ENCODE peak calls at places on chromosomes 13 and 19, in six cellular contexts. One of them, this sample, is unnamed.

GRCh38 chr19:57667220-57667619 is 1.5 kb upstream of the ZSCAN4 start:
- DNase-seq in GM04503: no peak
- DNase-seq in germinal center: no peak
- DNase-seq in WTC11: no peak
- DNase-seq in nephron progenitor cell: no peak
- DNase-seq in breast epithelium: no peak
- DNase-seq in this sample: no peak

GRCh38 chr19:39935262-39935661 is 828 bp upstream of the FCGBP start:
- DNase-seq in germinal center: no peak
- DNase-seq in breast epithelium: no peak
- DNase-seq in WTC11: no peak
- DNase-seq in nephron progenitor cell: no peak
- DNase-seq in GM04503: no peak
- DNase-seq in this sample: no peak

GRCh38 chr13:37473035-37473434 is 125.5 kb downstream of the POSTN start:
- DNase-seq in nephron progenitor cell: no peak
- DNase-seq in germinal center: no peak
- DNase-seq in breast epithelium: no peak
- DNase-seq in GM04503: no peak
- DNase-seq in WTC11: peak; percentile 53
- DNase-seq in this sample: no peak

GRCh38 chr13:33326246-33326645 is 40.7 kb upstream of the STARD13 start:
- DNase-seq in WTC11: no peak
- DNase-seq in GM04503: no peak
- DNase-seq in breast epithelium: no peak
- DNase-seq in nephron progenitor cell: no peak
- DNase-seq in germinal center: no peak
- DNase-seq in this sample: no peak

GRCh38 chr19:2282062-2282861 is at the start of gene PEAK3:
- DNase-seq in breast epithelium: no peak
- DNase-seq in nephron progenitor cell: peak; percentile 75
- DNase-seq in WTC11: peak; percentile 70
- DNase-seq in germinal center: no peak
- DNase-seq in GM04503: no peak
- DNase-seq in this sample: no peak

GRCh38 chr13:62453761-62454160 is 1038.1 kb upstream of the PCDH20 start:
- DNase-seq in germinal center: no peak
- DNase-seq in GM04503: no peak
- DNase-seq in WTC11: no peak
- DNase-seq in nephron progenitor cell: no peak
- DNase-seq in breast epithelium: no peak
- DNase-seq in this sample: no peak

GRCh38 chr13:72586519-72586918 is 140.9 kb downstream of the MZT1 start:
- DNase-seq in nephron progenitor cell: no peak
- DNase-seq in WTC11: no peak
- DNase-seq in breast epithelium: no peak
- DNase-seq in GM04503: no peak
- DNase-seq in germinal center: no peak
- DNase-seq in this sample: no peak

GRCh38 chr13:71785361-71785760 is 81.6 kb downstream of the DACH1 start:
- DNase-seq in nephron progenitor cell: no peak
- DNase-seq in WTC11: no peak
- DNase-seq in germinal center: no peak
- DNase-seq in breast epithelium: no peak
- DNase-seq in GM04503: no peak
- DNase-seq in this sample: no peak

This sample was measured in NCI-H1694.